ENCODE peak calls at places on chromosomes 2 and 18, in six cellular contexts. Y is kidney epithelial cell, T is K562, N is upper lobe of right lung, L is cardiac fibroblast, C is brain microvascular endothelial cell. W is an unnamed sample.

GRCh38 chr2:27989149-27989548 is 98.6 kb downstream of the BABAM2 start:
- DNase-seq in Y (peak; percentile 88), T (no peak), N (no peak), L (peak; percentile 37), C (no peak), W (no peak)

GRCh38 chr2:216501854-216502253 is 3.2 kb downstream of the RPL37A start:
- DNase-seq in Y (no peak), T (no peak), N (no peak), L (no peak), C (no peak), W (peak; percentile 47)

GRCh38 chr2:238908960-238909951 is 61.4 kb downstream of the TWIST2 start:
- DNase-seq in Y (no peak), T (no peak), N (peak; percentile 64), L (peak; percentile 75), C (peak; percentile 15), W (peak; percentile 52)

GRCh38 chr2:126910637-126911036 is 11.9 kb downstream of the TEX51 start:
- DNase-seq in Y (no peak), T (no peak), N (no peak), L (no peak), C (no peak), W (no peak)

GRCh38 chr2:153971250-153971649 is 99.5 kb downstream of the GALNT13 start:
- DNase-seq in Y (no peak), T (no peak), N (no peak), L (no peak), C (no peak), W (no peak)

GRCh38 chr2:118246726-118247125 is 158.5 kb downstream of the INSIG2 start:
- DNase-seq in Y (no peak), T (no peak), N (no peak), L (no peak), C (no peak), W (no peak)

GRCh38 chr2:117958186-117958585 is 55.7 kb downstream of the CCDC93 start:
- DNase-seq in Y (peak; percentile 63), T (no peak), N (no peak), L (peak; percentile 88), C (peak; percentile 73), W (no peak)

GRCh38 chr18:8656226-8656625 is 47.0 kb downstream of the RAB12 start:
- DNase-seq in Y (no peak), T (no peak), N (no peak), L (peak; percentile 9), C (no peak), W (no peak)

GRCh38 chr2:10057231-10058107 is 14.1 kb downstream of the KLF11 start:
- DNase-seq in Y (no peak), T (peak; percentile 91), N (no peak), L (peak; percentile 85), C (peak; percentile 60), W (peak; percentile 69)

GRCh38 chr2:80417737-80418136 is 113.2 kb upstream of the LRRTM1 start:
- DNase-seq in Y (no peak), T (no peak), N (no peak), L (no peak), C (no peak), W (no peak)

DNA sequence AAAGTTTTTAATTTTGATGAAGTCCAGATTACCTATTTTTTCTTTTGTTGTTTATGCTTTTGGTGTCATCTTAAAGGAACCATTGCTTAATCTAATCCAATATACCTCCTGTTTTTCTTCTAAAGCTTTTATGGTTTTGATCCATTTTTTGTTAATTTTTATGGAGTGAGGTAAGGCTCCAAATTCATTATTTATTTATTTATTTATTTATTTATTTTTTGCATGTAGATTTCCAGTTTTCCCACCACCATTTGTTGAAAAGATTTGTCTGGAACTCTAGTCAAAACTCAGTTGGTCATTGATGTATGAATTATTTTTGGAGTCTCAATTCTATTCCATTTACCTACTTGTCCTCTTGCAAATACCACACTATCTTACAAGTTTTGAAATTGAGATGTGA is 99.4 kb upstream of the RBMS1 start:
- DNase-seq in Y (no peak), T (no peak), N (no peak), L (no peak), C (no peak), W (no peak)
- TF ChIP-seq CTCF in Y (no peak), T (no peak), N (no peak), L (no peak), C (no peak), W (no peak)

GRCh38 chr2:19651466-19651865 is 250.3 kb downstream of the TTC32 start:
- DNase-seq in Y (no peak), T (no peak), N (no peak), L (no peak), C (no peak), W (no peak)

GRCh38 chr2:19649785-19650380 is 251.9 kb downstream of the TTC32 start:
- DNase-seq in Y (peak; percentile 98), T (no peak), N (no peak), L (peak; percentile 100), C (peak; percentile 99), W (no peak)

GRCh38 chr2:19646987-19647386 is 254.8 kb downstream of the TTC32 start:
- DNase-seq in Y (no peak), T (no peak), N (no peak), L (no peak), C (no peak), W (no peak)

GRCh38 chr2:19648583-19648982 is 253.2 kb downstream of the TTC32 start:
- DNase-seq in Y (no peak), T (no peak), N (no peak), L (peak; percentile 91), C (peak; percentile 71), W (no peak)

GRCh38 chr2:19649107-19649506 is 252.7 kb downstream of the TTC32 start:
- DNase-seq in Y (no peak), T (no peak), N (no peak), L (peak; percentile 67), C (peak; percentile 33), W (no peak)
- TF ChIP-seq CTCF in Y (no peak), T (no peak), N (no peak), L (no peak), C (peak; percentile 33), W (no peak)

GRCh38 chr2:101121174-101121573 is 30.0 kb downstream of the TBC1D8 start:
- DNase-seq in Y (no peak), T (no peak), N (no peak), L (no peak), C (no peak), W (peak; percentile 44)
- TF ChIP-seq CTCF in Y (no peak), T (no peak), N (no peak), L (no peak), C (no peak), W (no peak)

GRCh38 chr18:10015941-10016819 is 102.4 kb downstream of the VAPA start:
- DNase-seq in Y (peak; percentile 37), T (no peak), N (no peak), L (peak; percentile 94), C (peak; percentile 87), W (no peak)
- TF ChIP-seq CTCF in Y (peak; percentile 27), T (no peak), N (peak; percentile 16), L (peak; percentile 56), C (peak; percentile 72), W (no peak)

GRCh38 chr2:12547771-12548170 is 169.0 kb upstream of the TRIB2 start:
- DNase-seq in Y (no peak), T (no peak), N (no peak), L (no peak), C (no peak), W (no peak)
- TF ChIP-seq CTCF in Y (no peak), T (peak; percentile 39), N (no peak), L (peak; percentile 3), C (peak; percentile 25), W (no peak)

GRCh38 chr2:103293266-103293583 is 531.4 kb downstream of the TMEM182 start:
- DNase-seq in Y (no peak), T (no peak), N (no peak), L (no peak), C (no peak), W (no peak)

GRCh38 chr2:103289101-103289725 is 527.4 kb downstream of the TMEM182 start:
- DNase-seq in Y (no peak), T (no peak), N (no peak), L (no peak), C (no peak), W (no peak)

GRCh38 chr2:103292570-103293265 is 530.9 kb downstream of the TMEM182 start:
- DNase-seq in Y (no peak), T (no peak), N (no peak), L (no peak), C (no peak), W (no peak)
- TF ChIP-seq CTCF in Y (peak; percentile 16), T (peak; percentile 25), N (no peak), L (no peak), C (no peak), W (no peak)

GRCh38 chr2:208389940-208390339 is 16.7 kb upstream of the PTH2R start:
- DNase-seq in Y (no peak), T (no peak), N (no peak), L (no peak), C (no peak), W (no peak)

GRCh38 chr2:208386546-208386945 is 20.0 kb upstream of the PTH2R start:
- DNase-seq in Y (no peak), T (no peak), N (no peak), L (no peak), C (no peak), W (no peak)

GRCh38 chr2:208392300-208392699 is 14.3 kb upstream of the PTH2R start:
- DNase-seq in Y (no peak), T (no peak), N (no peak), L (peak; percentile 26), C (no peak), W (no peak)
- TF ChIP-seq CTCF in Y (peak; percentile 3), T (peak; percentile 28), N (no peak), L (peak; percentile 37), C (peak; percentile 34), W (no peak)